ENCODE peak calls at places on chromosomes 6 and 20, in seven cellular contexts. I, K, N, Q, D, Z and C are unnamed samples.

GRCh38 chr6:133183691-133184090 is 57.5 kb upstream of the EYA4 start:
- DNase-seq in I (no peak), K (no peak), N (no peak), Q (no peak), D (no peak), Z (no peak), C (no peak)

GRCh38 chr6:146240307-146240706 is 211.4 kb downstream of the GRM1 start:
- DNase-seq in I (no peak), K (no peak), N (no peak), Q (no peak), D (no peak), Z (no peak), C (no peak)

GRCh38 chr20:64041781-64042771 is 6.1 kb downstream of the C20orf204 start:
- DNase-seq in I (no peak), K (no peak), N (no peak), Q (no peak), D (peak; percentile 46), Z (no peak), C (peak; percentile 84)

GRCh38 chr20:11246251-11246775 is 572.5 kb upstream of the JAG1 start:
- DNase-seq in I (no peak), K (no peak), N (no peak), Q (no peak), D (peak; percentile 9), Z (no peak), C (no peak)

GRCh38 chr20:62818592-62819493 is 2.0 kb downstream of the COL9A3 start:
- DNase-seq in I (no peak), K (no peak), N (no peak), Q (no peak), D (no peak), Z (peak; percentile 9), C (peak; percentile 97)

GRCh38 chr6:152233547-152234320 is 403.4 kb downstream of the SYNE1 start:
- DNase-seq in I (no peak), K (no peak), N (no peak), Q (no peak), D (no peak), Z (no peak), C (no peak)

GRCh38 chr20:18287546-18287914 is 797 bp upstream of the ZNF133 start:
- DNase-seq in I (peak; percentile 20), K (no peak), N (no peak), Q (no peak), D (no peak), Z (no peak), C (peak; percentile 58)

GRCh38 chr6:167341665-167342655 is 17.1 kb downstream of the TTLL2 start:
- DNase-seq in I (no peak), K (no peak), N (no peak), Q (no peak), D (no peak), Z (no peak), C (peak; percentile 26)

GRCh38 chr6:12291785-12292604 is 1.8 kb downstream of the EDN1 start:
- DNase-seq in I (peak; percentile 61), K (no peak), N (peak; percentile 49), Q (no peak), D (no peak), Z (peak; percentile 33), C (no peak)

GRCh38 chr6:170291271-170292110 is 613 bp upstream of the DLL1 start:
- DNase-seq in I (no peak), K (no peak), N (no peak), Q (peak; percentile 66), D (peak; percentile 47), Z (no peak), C (peak; percentile 76)

GRCh38 chr20:63284544-63284949 is 8.4 kb upstream of the COL20A1 start:
- DNase-seq in I (no peak), K (no peak), N (no peak), Q (no peak), D (peak; percentile 72), Z (no peak), C (no peak)

GRCh38 chr6:100475554-100476325 is 11.0 kb upstream of the SIM1 start:
- DNase-seq in I (no peak), K (peak; percentile 47), N (no peak), Q (no peak), D (no peak), Z (peak; percentile 22), C (no peak)

GRCh38 chr20:43770342-43770741 is 43.5 kb upstream of the GTSF1L start:
- DNase-seq in I (no peak), K (no peak), N (no peak), Q (no peak), D (no peak), Z (no peak), C (no peak)

GRCh38 chr6:50128420-50129005 is 78.8 kb upstream of the DEFB112 start:
- DNase-seq in I (no peak), K (no peak), N (peak; percentile 2), Q (no peak), D (no peak), Z (peak; percentile 24), C (no peak)

GRCh38 chr6:105511639-105512038 is 108.8 kb upstream of the PREP start:
- DNase-seq in I (no peak), K (no peak), N (no peak), Q (no peak), D (no peak), Z (no peak), C (no peak)

GRCh38 chr6:36851632-36852031 is 12.4 kb upstream of the CPNE5 start:
- DNase-seq in I (no peak), K (no peak), N (no peak), Q (no peak), D (no peak), Z (no peak), C (peak; percentile 61)

GRCh38 chr6:129500958-129501381 is 209.0 kb downstream of the ARHGAP18 start:
- DNase-seq in I (no peak), K (no peak), N (peak; percentile 59), Q (no peak), D (no peak), Z (peak; percentile 7), C (peak; percentile 67)
- TF ChIP-seq CTCF in I (peak; percentile 7), K (peak; percentile 21), N (peak; percentile 24), Q (peak; percentile 36), D (peak; percentile 59), Z (peak; percentile 29), C (peak; percentile 65)

DNA sequence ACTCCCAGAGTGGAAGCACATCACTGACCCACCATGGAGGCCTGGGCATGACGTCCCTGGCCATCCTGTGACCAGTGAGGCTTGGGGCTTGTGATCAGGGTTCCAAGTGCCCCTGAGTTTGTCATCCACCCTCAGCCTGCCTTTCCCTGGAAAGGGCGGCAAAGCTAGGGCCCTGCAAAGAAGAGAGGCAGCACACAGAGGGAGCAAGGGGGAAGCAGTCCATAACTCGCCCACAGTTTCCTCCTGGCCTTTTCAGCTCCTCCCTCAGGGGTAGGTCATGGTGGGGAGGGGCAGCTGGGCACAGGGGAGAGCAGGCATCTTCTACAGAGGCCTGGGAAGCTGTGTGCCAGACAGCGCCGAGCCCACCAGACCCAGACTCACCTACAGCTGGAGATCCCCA is at the start of gene NCR2:
- DNase-seq in I (no peak), K (no peak), N (no peak), Q (no peak), D (peak; percentile 35), Z (no peak), C (no peak)
- H3K27ac ChIP-seq in I (no peak within 1 kb of the TSS), K (peak within 1 kb of the TSS; percentile 72), N (no peak within 1 kb of the TSS), Q (no peak within 1 kb of the TSS), D (peak within 1 kb of the TSS; percentile 83), Z (no peak within 1 kb of the TSS), C (no peak within 1 kb of the TSS)

GRCh38 chr20:47028487-47028886 is 133.8 kb downstream of the EYA2 start:
- DNase-seq in I (no peak), K (no peak), N (no peak), Q (no peak), D (no peak), Z (no peak), C (no peak)
- TF ChIP-seq CTCF in I (no peak), K (no peak), N (no peak), Q (no peak), D (no peak), Z (no peak), C (no peak)

GRCh38 chr6:116557863-116558262 is 4.3 kb downstream of the CALHM4 start:
- DNase-seq in I (no peak), K (no peak), N (peak; percentile 98), Q (no peak), D (no peak), Z (peak; percentile 98), C (peak; percentile 60)

GRCh38 chr6:116556814-116557403 is 3.4 kb downstream of the CALHM4 start:
- DNase-seq in I (no peak), K (no peak), N (no peak), Q (no peak), D (no peak), Z (no peak), C (no peak)

GRCh38 chr6:116553451-116553850 is at the start of gene CALHM4:
- DNase-seq in I (no peak), K (no peak), N (no peak), Q (no peak), D (no peak), Z (no peak), C (no peak)

GRCh38 chr6:116560130-116560529 is 6.6 kb downstream of the CALHM4 start:
- DNase-seq in I (no peak), K (no peak), N (no peak), Q (no peak), D (no peak), Z (no peak), C (no peak)

GRCh38 chr6:116556065-116556464 is 2.5 kb downstream of the CALHM4 start:
- DNase-seq in I (no peak), K (no peak), N (peak; percentile 88), Q (no peak), D (no peak), Z (peak; percentile 83), C (no peak)
- H3K27ac ChIP-seq in I (no peak overlapping the region), K (no peak overlapping the region), N (peak overlapping the region; percentile 68), Q (no peak overlapping the region), D (no peak overlapping the region), Z (peak overlapping the region; percentile 83), C (peak overlapping the region; percentile 68)

GRCh38 chr20:40992349-40993113 is 36.1 kb upstream of the TOP1 start:
- DNase-seq in I (no peak), K (no peak), N (no peak), Q (no peak), D (no peak), Z (no peak), C (no peak)
- TF ChIP-seq CTCF in I (no peak), K (no peak), N (no peak), Q (no peak), D (no peak), Z (no peak), C (no peak)

DNA sequence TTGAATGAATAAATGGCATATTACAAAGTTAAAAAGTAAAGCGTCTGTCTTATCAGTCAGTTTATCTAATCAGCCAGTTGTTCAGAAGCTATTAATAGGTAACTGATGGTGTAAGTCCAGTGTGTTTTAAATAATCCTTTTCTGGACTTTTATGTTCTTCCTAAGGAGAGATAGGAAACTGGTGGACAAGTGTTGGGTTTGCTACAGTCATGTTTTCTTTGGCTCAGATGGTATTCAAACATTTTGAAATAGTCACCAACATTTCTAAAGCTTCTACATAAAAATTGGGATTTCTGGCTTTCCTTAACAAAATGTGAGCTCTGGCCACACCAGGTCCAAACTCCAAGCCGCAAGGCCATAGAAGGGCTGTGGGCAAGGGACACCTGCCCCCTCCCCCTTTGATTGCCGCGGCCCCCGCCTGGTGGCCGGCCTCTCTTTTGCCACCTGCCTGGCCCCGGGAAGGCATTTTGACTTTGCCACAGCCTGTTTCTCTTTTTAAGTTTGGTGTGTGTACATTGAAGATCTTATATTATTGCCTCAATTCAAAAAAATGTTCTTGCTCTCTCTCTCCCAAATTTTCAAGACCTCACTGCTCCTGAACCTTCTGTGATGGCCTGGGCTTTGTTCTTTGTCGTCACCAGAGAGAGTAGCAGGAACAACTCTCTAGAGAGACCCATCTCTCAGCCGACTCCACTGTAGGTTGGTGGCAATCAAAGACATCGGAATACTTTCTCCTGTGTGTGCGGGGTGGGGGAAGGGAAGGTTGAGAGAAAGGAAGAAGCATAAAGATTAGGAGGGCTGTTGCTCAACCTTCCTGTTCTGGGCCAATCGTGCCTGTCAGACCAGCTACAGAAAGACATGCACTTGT is 84.0 kb upstream of the ZNF217 start:
- DNase-seq in I (peak; percentile 52), K (no peak), N (peak; percentile 56), Q (no peak), D (peak; percentile 85), Z (peak; percentile 46), C (no peak)
- H3K27ac ChIP-seq in I (peak overlapping the region; percentile 69), K (no peak overlapping the region), N (no peak overlapping the region), Q (peak overlapping the region; percentile 53), D (peak overlapping the region; percentile 79), Z (peak overlapping the region; percentile 34), C (peak overlapping the region; percentile 49)